ENCODE peak calls at places on chromosomes 2 and 18, in four cellular contexts. N is GM12891, M is endothelial cell of umbilical vein, S is GM12878. K is an unnamed sample.

GRCh38 chr2:193845604-193846003 is 1650.9 kb upstream of the TMEFF2 start:
- DNase-seq in M (peak), N (no peak), S (no peak), K (no peak)

GRCh38 chr2:6526093-6526824 is 339.4 kb downstream of the CMPK2 start:
- DNase-seq in M (no peak), N (peak), S (peak), K (no peak)

GRCh38 chr18:3683483-3683882 is 233.5 kb downstream of the TGIF1 start:
- DNase-seq in S (no peak), N (no peak), M (peak), K (no peak)

GRCh38 chr2:237630216-237631000 is 3.0 kb downstream of the LRRFIP1 start:
- DNase-seq in N (no peak), M (no peak), S (no peak), K (no peak)

GRCh38 chr2:111952871-111953497 is 54.6 kb downstream of the MERTK start:
- DNase-seq in M (no peak), N (no peak), S (no peak), K (no peak)

GRCh38 chr18:3066391-3067079 is 53.6 kb upstream of the LPIN2 start:
- DNase-seq in S (no peak), N (no peak), M (no peak), K (no peak)

GRCh38 chr2:54968561-54969218 is 81.6 kb downstream of the RTN4 start:
- DNase-seq in S (no peak), N (no peak), M (no peak), K (no peak)

GRCh38 chr2:160502478-160502877 is 8.9 kb upstream of the RBMS1 start:
- DNase-seq in S (no peak), M (no peak), N (no peak), K (no peak)

GRCh38 chr2:20940481-20940795 is 103.4 kb downstream of the APOB start:
- DNase-seq in S (no peak), N (no peak), M (no peak), K (no peak)

DNA sequence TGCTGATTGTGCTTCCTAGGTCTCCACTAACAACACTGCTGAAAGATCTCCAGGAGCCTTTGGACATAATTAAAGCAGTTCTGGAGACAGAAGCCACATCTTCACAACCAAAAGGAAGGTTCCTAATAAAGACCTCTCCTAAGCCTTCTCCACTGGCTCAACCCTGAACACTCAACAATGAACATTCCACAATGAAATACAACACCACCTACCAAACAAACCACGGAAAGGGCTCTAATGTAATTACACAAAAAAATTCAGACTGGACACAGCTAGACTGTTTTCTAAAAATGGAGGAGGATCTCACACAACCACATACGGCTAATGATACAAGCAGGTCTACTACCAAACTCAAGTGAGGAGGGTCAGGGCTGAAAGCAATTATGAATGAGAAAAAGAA is 43.6 kb downstream of the NOL10 start:
- DNase-seq in M (no peak), S (no peak), N (no peak), K (no peak)
- TF ChIP-seq POLR2AphosphoS5 in M (no peak), S (no peak), N (no peak), K (no peak)

GRCh38 chr2:128474962-128475361 is 156.3 kb upstream of the HS6ST1 start:
- DNase-seq in S (no peak), M (no peak), N (no peak), K (no peak)

GRCh38 chr2:128472789-128473174 is 154.1 kb upstream of the HS6ST1 start:
- DNase-seq in M (no peak), S (no peak), N (peak), K (no peak)

GRCh38 chr2:128475427-128476211 is 157.0 kb upstream of the HS6ST1 start:
- DNase-seq in N (no peak), M (no peak), S (no peak), K (no peak)

GRCh38 chr2:128474014-128474961 is 155.6 kb upstream of the HS6ST1 start:
- DNase-seq in S (no peak), N (no peak), M (no peak), K (no peak)

GRCh38 chr2:128473175-128474013 is 154.7 kb upstream of the HS6ST1 start:
- DNase-seq in S (peak), M (no peak), N (peak), K (no peak)
- TF ChIP-seq POLR2AphosphoS5 in S (no peak), M (no peak), N (no peak), K (no peak)

GRCh38 chr2:42862669-42863185 is 70.3 kb upstream of the HAAO start:
- DNase-seq in S (no peak), N (no peak), M (no peak), K (no peak)
- TF ChIP-seq POLR2AphosphoS5 in S (no peak), N (no peak), M (no peak), K (no peak)

DNA sequence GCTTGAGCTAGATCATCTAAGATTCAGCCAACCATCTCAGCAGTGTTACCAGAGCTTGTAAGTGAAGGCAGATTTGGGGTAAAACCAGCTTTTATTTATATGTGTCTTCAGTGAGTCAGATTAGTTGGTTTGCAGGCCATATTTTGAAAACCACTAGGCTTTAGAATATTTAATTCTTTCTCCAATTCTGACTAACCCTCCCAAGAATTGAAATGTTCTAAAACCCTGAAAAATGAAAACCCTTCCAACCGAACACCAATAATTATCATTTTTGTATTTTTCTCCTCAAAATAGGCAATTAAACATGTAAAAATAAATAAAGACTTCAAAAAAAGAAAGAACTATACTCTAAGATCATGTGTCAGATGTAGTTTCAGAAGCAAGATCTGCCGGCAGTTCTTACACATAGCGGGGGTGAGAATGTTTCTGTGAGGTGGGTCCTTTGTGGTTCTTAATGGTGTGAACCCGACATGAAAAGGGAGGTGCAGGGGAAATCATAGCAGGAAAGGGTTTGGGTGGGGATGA is 14.2 kb downstream of the PLEK start:
- DNase-seq in M (no peak), S (no peak), N (no peak), K (no peak)
- TF ChIP-seq POLR2AphosphoS5 in M (no peak), S (peak), N (no peak), K (no peak)

GRCh38 chr2:128347701-128348504 is 29.2 kb upstream of the HS6ST1 start:
- DNase-seq in M (peak), N (no peak), S (no peak), K (no peak)
- TF ChIP-seq POLR2AphosphoS5 in M (no peak), N (no peak), S (no peak), K (no peak)

DNA sequence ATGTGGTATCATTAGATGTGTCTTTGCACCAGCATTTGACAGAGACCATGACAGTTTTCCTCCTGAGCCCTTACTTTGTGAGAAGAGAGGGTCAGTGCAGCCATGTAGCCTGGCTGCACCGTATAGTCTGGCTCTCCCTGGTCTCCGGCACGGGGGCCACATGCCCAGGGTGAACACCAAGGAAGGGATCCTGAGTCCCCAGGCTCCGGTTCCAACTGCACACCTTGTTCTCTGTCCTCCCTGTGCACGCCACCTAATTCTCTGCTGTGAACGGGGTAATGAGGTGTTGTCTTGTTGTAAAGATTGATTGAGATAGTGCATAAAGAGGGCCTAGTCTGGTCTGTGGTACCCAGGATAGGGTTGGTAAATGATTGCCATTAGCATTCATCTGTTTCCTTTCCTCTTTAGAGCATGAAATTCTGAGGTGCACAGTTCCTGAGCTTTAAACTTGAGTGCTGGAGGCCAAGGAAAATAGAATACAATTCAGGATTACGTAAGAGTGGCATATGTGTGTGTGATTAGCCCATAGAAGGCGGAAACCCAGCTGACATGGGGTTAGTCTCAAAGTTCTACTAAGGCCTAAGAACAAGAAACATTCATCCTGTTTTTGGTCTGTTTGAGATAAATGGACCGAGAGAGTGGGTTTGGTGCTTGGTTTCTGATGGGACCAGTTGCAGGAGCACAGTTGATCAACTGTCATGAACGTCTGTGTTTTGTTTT is 55.5 kb downstream of the NCK2 start:
- DNase-seq in M (peak), N (no peak), S (no peak), K (no peak)
- TF ChIP-seq POLR2AphosphoS5 in M (no peak), N (no peak), S (no peak), K (no peak)

DNA sequence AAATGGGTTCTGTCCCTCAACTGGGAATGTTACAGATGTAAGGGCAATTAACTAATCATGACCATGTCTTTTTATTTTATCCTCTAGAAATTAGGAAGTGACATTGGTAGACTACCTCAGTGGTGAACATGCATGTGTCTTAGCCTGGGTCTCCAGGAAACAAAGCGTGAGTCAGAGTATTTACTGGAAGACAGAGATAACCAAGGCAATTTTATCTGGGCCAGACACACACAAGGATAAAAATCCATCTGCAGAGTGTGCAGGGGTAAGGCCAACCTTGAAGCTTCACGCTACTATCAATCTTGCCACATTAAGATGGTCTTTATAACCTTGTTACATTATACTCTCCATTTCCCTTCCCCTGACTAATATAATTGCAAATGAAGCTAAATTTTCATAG is 487.5 kb downstream of the SUCLG1 start:
- DNase-seq in M (no peak), S (no peak), N (no peak), K (no peak)
- TF ChIP-seq POLR2AphosphoS5 in M (no peak), S (no peak), N (no peak), K (no peak)

DNA sequence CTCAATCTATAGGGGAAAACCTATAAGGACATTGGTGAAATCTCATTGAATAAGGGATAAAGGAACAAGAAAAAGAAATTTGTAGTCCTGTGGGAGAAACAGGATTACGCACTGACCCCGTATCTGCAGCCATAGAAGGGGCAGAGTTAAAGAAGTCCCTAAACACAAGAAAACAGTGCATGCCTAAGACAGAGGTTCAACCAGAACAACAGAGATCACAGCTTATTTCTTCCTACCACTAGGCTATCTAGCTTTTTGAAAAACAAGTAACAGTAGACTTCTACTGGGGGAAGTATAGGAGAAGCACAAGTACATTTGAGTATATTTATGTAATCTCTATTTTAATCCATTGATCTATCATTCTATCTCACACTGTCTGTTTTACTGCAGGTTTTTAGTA is 485.2 kb upstream of the REG3G start:
- DNase-seq in S (no peak), M (no peak), N (no peak), K (no peak)
- TF ChIP-seq POLR2AphosphoS5 in S (no peak), M (no peak), N (no peak), K (no peak)

GRCh38 chr2:138103156-138103555 is 138.9 kb downstream of the HNMT start:
- DNase-seq in M (no peak), S (no peak), N (no peak), K (no peak)

GRCh38 chr2:138102664-138103063 is 138.4 kb downstream of the HNMT start:
- DNase-seq in M (no peak), S (no peak), N (no peak), K (no peak)

GRCh38 chr2:138101718-138102117 is 137.4 kb downstream of the HNMT start:
- DNase-seq in S (no peak), N (no peak), M (no peak), K (no peak)

GRCh38 chr2:138105358-138105757 is 141.1 kb downstream of the HNMT start:
- DNase-seq in S (no peak), N (no peak), M (no peak), K (no peak)

DNA sequence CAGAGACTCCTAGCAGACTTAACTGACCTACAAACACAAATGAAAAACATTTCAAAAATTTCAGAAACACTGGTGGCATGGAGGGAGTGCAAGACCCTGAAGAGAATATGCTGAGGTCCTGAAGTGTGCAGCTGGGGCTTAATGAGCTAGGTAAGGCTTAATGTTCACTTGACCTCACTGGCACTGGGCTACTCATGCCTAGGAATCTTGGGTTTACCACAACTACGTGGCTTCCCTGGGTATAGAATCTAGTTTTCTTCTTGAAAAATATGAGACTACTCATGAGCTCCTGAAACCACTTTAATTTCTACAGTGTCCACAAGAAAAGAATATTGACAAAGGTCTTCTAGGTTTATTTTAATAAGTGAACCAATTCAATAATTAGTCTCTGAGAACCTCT is 139.8 kb downstream of the HNMT start:
- DNase-seq in S (no peak), M (no peak), N (no peak), K (no peak)
- TF ChIP-seq POLR2AphosphoS5 in S (no peak), M (no peak), N (no peak), K (no peak)

GRCh38 chr2:127651987-127652550 is 6.1 kb downstream of the GPR17 start:
- DNase-seq in M (no peak), S (no peak), N (no peak), K (no peak)
- TF ChIP-seq POLR2AphosphoS5 in M (no peak), S (no peak), N (no peak), K (no peak)

K was measured in Panc1.